ENCODE peak calls at places on chromosomes 13 and 19, in seven cellular contexts. G, K, V, S, Z, U and P are unnamed samples.

GRCh38 chr19:17871032-17871877 is 490 bp upstream of the SLC5A5 start:
- DNase-seq in G (no peak), K (no peak), V (no peak), S (no peak), Z (no peak), U (no peak), P (no peak)

GRCh38 chr19:31583148-31583547 is 233.9 kb upstream of the TSHZ3 start:
- DNase-seq in G (no peak), K (no peak), V (no peak), S (no peak), Z (no peak), U (no peak), P (no peak)

GRCh38 chr19:54952591-54953344 is 5.4 kb upstream of the NLRP7 start:
- DNase-seq in G (no peak), K (peak; percentile 1), V (no peak), S (no peak), Z (no peak), U (no peak), P (peak; percentile 52)

GRCh38 chr19:49443366-49444099 is 2.2 kb upstream of the SLC17A7 start:
- DNase-seq in G (peak; percentile 93), K (peak; percentile 93), V (peak; percentile 89), S (peak; percentile 91), Z (peak; percentile 95), U (peak; percentile 75), P (peak; percentile 91)

GRCh38 chr13:87331178-87331577 is 340.0 kb upstream of the SLITRK5 start:
- DNase-seq in G (no peak), K (no peak), V (no peak), S (no peak), Z (no peak), U (no peak), P (no peak)

GRCh38 chr19:6744381-6745288 is 5.2 kb downstream of the TRIP10 start:
- DNase-seq in G (no peak), K (peak; percentile 52), V (no peak), S (no peak), Z (peak; percentile 90), U (peak; percentile 34), P (no peak)

GRCh38 chr13:41707192-41707858 is 250.0 kb downstream of the RGCC start:
- DNase-seq in G (no peak), K (no peak), V (no peak), S (no peak), Z (no peak), U (no peak), P (no peak)

GRCh38 chr13:60583196-60583908 is 186.3 kb downstream of the TDRD3 start:
- DNase-seq in G (no peak), K (no peak), V (no peak), S (no peak), Z (no peak), U (no peak), P (no peak)

GRCh38 chr13:32901994-32902780 is 114.0 kb upstream of the KL start:
- DNase-seq in G (no peak), K (no peak), V (no peak), S (no peak), Z (no peak), U (no peak), P (no peak)

GRCh38 chr13:48818495-48818961 is 157.2 kb upstream of the FNDC3A start:
- DNase-seq in G (no peak), K (no peak), V (peak; percentile 83), S (no peak), Z (no peak), U (no peak), P (no peak)

GRCh38 chr13:83498486-83499190 is 383.6 kb downstream of the SLITRK1 start:
- DNase-seq in G (no peak), K (no peak), V (no peak), S (no peak), Z (no peak), U (no peak), P (no peak)

GRCh38 chr19:33622809-33623511 is 1.2 kb downstream of the CHST8 start:
- DNase-seq in G (no peak), K (no peak), V (no peak), S (no peak), Z (no peak), U (no peak), P (no peak)

GRCh38 chr13:98794498-98794897 is 42.0 kb upstream of the SLC15A1 start:
- DNase-seq in G (no peak), K (no peak), V (no peak), S (no peak), Z (no peak), U (no peak), P (no peak)

GRCh38 chr19:1312732-1313694 is 27.3 kb downstream of the EFNA2 start:
- DNase-seq in G (no peak), K (no peak), V (peak; percentile 13), S (no peak), Z (peak; percentile 41), U (no peak), P (no peak)

GRCh38 chr13:23087884-23088283 is 92.9 kb upstream of the SGCG start:
- DNase-seq in G (no peak), K (no peak), V (no peak), S (no peak), Z (no peak), U (no peak), P (peak; percentile 11)

GRCh38 chr13:107713314-107713713 is 502.0 kb downstream of the LIG4 start:
- DNase-seq in G (no peak), K (no peak), V (no peak), S (no peak), Z (no peak), U (no peak), P (no peak)

GRCh38 chr19:45638930-45639729 is at the start of gene EML2:
- DNase-seq in G (peak; percentile 36), K (no peak), V (no peak), S (peak; percentile 33), Z (peak; percentile 80), U (no peak), P (peak; percentile 30)

GRCh38 chr19:46376241-46377153 is 29.6 kb downstream of the PPP5C start:
- DNase-seq in G (no peak), K (no peak), V (no peak), S (no peak), Z (no peak), U (no peak), P (no peak)

GRCh38 chr13:37211542-37211941 is 106.1 kb upstream of the CSNK1A1L start:
- DNase-seq in G (no peak), K (no peak), V (no peak), S (no peak), Z (no peak), U (no peak), P (no peak)

GRCh38 chr13:31987535-31988170 is 43.9 kb upstream of the FRY start:
- DNase-seq in G (no peak), K (no peak), V (no peak), S (no peak), Z (no peak), U (no peak), P (peak; percentile 56)

GRCh38 chr13:97849305-97849704 is 104.2 kb upstream of the IPO5 start:
- DNase-seq in G (no peak), K (no peak), V (no peak), S (no peak), Z (no peak), U (no peak), P (no peak)

GRCh38 chr13:105611424-105611823 is 924.0 kb downstream of the EFNB2 start:
- DNase-seq in G (no peak), K (no peak), V (no peak), S (no peak), Z (no peak), U (no peak), P (no peak)

GRCh38 chr19:6887326-6887725 is at the start of gene ADGRE1:
- DNase-seq in G (no peak), K (no peak), V (no peak), S (no peak), Z (no peak), U (no peak), P (no peak)

GRCh38 chr13:102569488-102569887 is 27.3 kb upstream of the TPP2 start:
- DNase-seq in G (no peak), K (no peak), V (no peak), S (no peak), Z (no peak), U (no peak), P (no peak)

GRCh38 chr13:77544365-77544764 is 8.9 kb downstream of the SCEL start:
- DNase-seq in G (no peak), K (no peak), V (no peak), S (no peak), Z (peak; percentile 8), U (no peak), P (no peak)

GRCh38 chr13:44117351-44117750 is 237.6 kb downstream of the LACC1 start:
- DNase-seq in G (no peak), K (no peak), V (no peak), S (no peak), Z (no peak), U (no peak), P (no peak)

GRCh38 chr13:45451282-45451681 is 13.5 kb upstream of the COG3 start:
- DNase-seq in G (no peak), K (no peak), V (no peak), S (no peak), Z (no peak), U (no peak), P (no peak)